ENCODE peak calls at places on chromosomes 11 and 22, in ten cellular contexts. One of them, this sample, is unnamed.

GRCh38 chr11:22666700-22667439 is 459 bp downstream of the GAS2 start:
- DNase-seq in heart right ventricle: peak; percentile 66
- DNase-seq in transverse colon: peak; percentile 20
- DNase-seq in tibial nerve: no peak
- DNase-seq in lung: no peak
- DNase-seq in lower lobe of right lung: peak; percentile 48
- DNase-seq in K562: no peak
- DNase-seq in right lobe of liver: peak; percentile 77
- DNase-seq in left ventricle myocardium inferior: peak; percentile 60
- DNase-seq in H9: peak; percentile 67
- DNase-seq in this sample: peak; percentile 56

GRCh38 chr11:13215157-13215556 is 62.4 kb upstream of the BMAL1 start:
- DNase-seq in heart right ventricle: no peak
- DNase-seq in transverse colon: no peak
- DNase-seq in tibial nerve: no peak
- DNase-seq in lung: no peak
- DNase-seq in lower lobe of right lung: no peak
- DNase-seq in K562: no peak
- DNase-seq in right lobe of liver: no peak
- DNase-seq in left ventricle myocardium inferior: no peak
- DNase-seq in H9: no peak
- DNase-seq in this sample: no peak

GRCh38 chr11:110251837-110252236 is 44.6 kb downstream of the RDX start:
- DNase-seq in heart right ventricle: no peak
- DNase-seq in transverse colon: no peak
- DNase-seq in tibial nerve: no peak
- DNase-seq in lung: no peak
- DNase-seq in lower lobe of right lung: no peak
- DNase-seq in K562: no peak
- DNase-seq in right lobe of liver: no peak
- DNase-seq in left ventricle myocardium inferior: no peak
- DNase-seq in H9: no peak
- DNase-seq in this sample: no peak

GRCh38 chr11:116925050-116925449 is 87.6 kb upstream of the APOA1 start:
- DNase-seq in heart right ventricle: no peak
- DNase-seq in transverse colon: peak; percentile 45
- DNase-seq in tibial nerve: no peak
- DNase-seq in lung: no peak
- DNase-seq in lower lobe of right lung: no peak
- DNase-seq in K562: no peak
- DNase-seq in right lobe of liver: no peak
- DNase-seq in left ventricle myocardium inferior: no peak
- DNase-seq in H9: no peak
- DNase-seq in this sample: no peak

GRCh38 chr11:12207384-12208150 is 97.2 kb downstream of the MICAL2 start:
- DNase-seq in heart right ventricle: no peak
- DNase-seq in transverse colon: peak; percentile 60
- DNase-seq in tibial nerve: no peak
- DNase-seq in lung: no peak
- DNase-seq in lower lobe of right lung: no peak
- DNase-seq in K562: no peak
- DNase-seq in right lobe of liver: no peak
- DNase-seq in left ventricle myocardium inferior: no peak
- DNase-seq in H9: no peak
- DNase-seq in this sample: no peak

GRCh38 chr22:30857791-30858190 is 110.8 kb downstream of the MORC2 start:
- DNase-seq in heart right ventricle: no peak
- DNase-seq in transverse colon: no peak
- DNase-seq in tibial nerve: no peak
- DNase-seq in lung: peak; percentile 11
- DNase-seq in lower lobe of right lung: no peak
- DNase-seq in K562: no peak
- DNase-seq in right lobe of liver: no peak
- DNase-seq in left ventricle myocardium inferior: no peak
- DNase-seq in H9: no peak
- DNase-seq in this sample: no peak

GRCh38 chr11:118913411-118914125 is 12.2 kb downstream of the BCL9L start:
- DNase-seq in heart right ventricle: no peak
- DNase-seq in transverse colon: no peak
- DNase-seq in tibial nerve: no peak
- DNase-seq in lung: no peak
- DNase-seq in lower lobe of right lung: peak; percentile 52
- DNase-seq in K562: no peak
- DNase-seq in right lobe of liver: no peak
- DNase-seq in left ventricle myocardium inferior: peak; percentile 29
- DNase-seq in H9: peak; percentile 38
- DNase-seq in this sample: no peak

GRCh38 chr11:2779499-2779980 is 79.7 kb upstream of the KCNQ1OT1 start:
- DNase-seq in heart right ventricle: no peak
- DNase-seq in transverse colon: no peak
- DNase-seq in tibial nerve: no peak
- DNase-seq in lung: no peak
- DNase-seq in lower lobe of right lung: no peak
- DNase-seq in K562: peak; percentile 77
- DNase-seq in right lobe of liver: no peak
- DNase-seq in left ventricle myocardium inferior: no peak
- DNase-seq in H9: no peak
- DNase-seq in this sample: peak; percentile 89

GRCh38 chr22:17429516-17429915 is 60.3 kb downstream of the CECR2 start:
- DNase-seq in heart right ventricle: no peak
- DNase-seq in transverse colon: no peak
- DNase-seq in tibial nerve: no peak
- DNase-seq in lung: no peak
- DNase-seq in lower lobe of right lung: no peak
- DNase-seq in K562: no peak
- DNase-seq in right lobe of liver: no peak
- DNase-seq in left ventricle myocardium inferior: no peak
- DNase-seq in H9: no peak
- DNase-seq in this sample: no peak

GRCh38 chr22:31206896-31207687 is 5.0 kb upstream of the LIMK2 start:
- DNase-seq in heart right ventricle: peak; percentile 65
- DNase-seq in transverse colon: peak; percentile 76
- DNase-seq in tibial nerve: no peak
- DNase-seq in lung: peak; percentile 89
- DNase-seq in lower lobe of right lung: peak; percentile 90
- DNase-seq in K562: no peak
- DNase-seq in right lobe of liver: no peak
- DNase-seq in left ventricle myocardium inferior: peak; percentile 57
- DNase-seq in H9: no peak
- DNase-seq in this sample: no peak

GRCh38 chr11:13315517-13316432 is 38.2 kb downstream of the BMAL1 start:
- DNase-seq in heart right ventricle: no peak
- DNase-seq in transverse colon: no peak
- DNase-seq in tibial nerve: no peak
- DNase-seq in lung: no peak
- DNase-seq in lower lobe of right lung: no peak
- DNase-seq in K562: no peak
- DNase-seq in right lobe of liver: no peak
- DNase-seq in left ventricle myocardium inferior: no peak
- DNase-seq in H9: no peak
- DNase-seq in this sample: no peak

GRCh38 chr11:68324695-68325094 is 12.3 kb downstream of the LRP5 start:
- DNase-seq in heart right ventricle: no peak
- DNase-seq in transverse colon: no peak
- DNase-seq in tibial nerve: no peak
- DNase-seq in lung: no peak
- DNase-seq in lower lobe of right lung: no peak
- DNase-seq in K562: no peak
- DNase-seq in right lobe of liver: no peak
- DNase-seq in left ventricle myocardium inferior: no peak
- DNase-seq in H9: no peak
- DNase-seq in this sample: no peak

GRCh38 chr11:104623518-104623917 is 274.7 kb downstream of the CASP12 start:
- DNase-seq in heart right ventricle: no peak
- DNase-seq in transverse colon: no peak
- DNase-seq in tibial nerve: no peak
- DNase-seq in lung: no peak
- DNase-seq in lower lobe of right lung: no peak
- DNase-seq in K562: no peak
- DNase-seq in right lobe of liver: no peak
- DNase-seq in left ventricle myocardium inferior: no peak
- DNase-seq in H9: no peak
- DNase-seq in this sample: no peak

GRCh38 chr11:65538915-65539374 is 14.1 kb downstream of the SCYL1 start:
- DNase-seq in heart right ventricle: no peak
- DNase-seq in transverse colon: no peak
- DNase-seq in tibial nerve: no peak
- DNase-seq in lung: no peak
- DNase-seq in lower lobe of right lung: no peak
- DNase-seq in K562: no peak
- DNase-seq in right lobe of liver: no peak
- DNase-seq in left ventricle myocardium inferior: no peak
- DNase-seq in H9: peak; percentile 71
- DNase-seq in this sample: no peak

GRCh38 chr22:40250608-40251007 is 72.9 kb downstream of the TNRC6B start:
- DNase-seq in heart right ventricle: no peak
- DNase-seq in transverse colon: no peak
- DNase-seq in tibial nerve: no peak
- DNase-seq in lung: no peak
- DNase-seq in lower lobe of right lung: no peak
- DNase-seq in K562: no peak
- DNase-seq in right lobe of liver: no peak
- DNase-seq in left ventricle myocardium inferior: no peak
- DNase-seq in H9: no peak
- DNase-seq in this sample: no peak

GRCh38 chr11:3014314-3014938 is 22.3 kb upstream of the NAP1L4 start:
- DNase-seq in heart right ventricle: no peak
- DNase-seq in transverse colon: peak; percentile 28
- DNase-seq in tibial nerve: no peak
- DNase-seq in lung: no peak
- DNase-seq in lower lobe of right lung: no peak
- DNase-seq in K562: no peak
- DNase-seq in right lobe of liver: peak; percentile 13
- DNase-seq in left ventricle myocardium inferior: no peak
- DNase-seq in H9: no peak
- DNase-seq in this sample: no peak

DNA sequence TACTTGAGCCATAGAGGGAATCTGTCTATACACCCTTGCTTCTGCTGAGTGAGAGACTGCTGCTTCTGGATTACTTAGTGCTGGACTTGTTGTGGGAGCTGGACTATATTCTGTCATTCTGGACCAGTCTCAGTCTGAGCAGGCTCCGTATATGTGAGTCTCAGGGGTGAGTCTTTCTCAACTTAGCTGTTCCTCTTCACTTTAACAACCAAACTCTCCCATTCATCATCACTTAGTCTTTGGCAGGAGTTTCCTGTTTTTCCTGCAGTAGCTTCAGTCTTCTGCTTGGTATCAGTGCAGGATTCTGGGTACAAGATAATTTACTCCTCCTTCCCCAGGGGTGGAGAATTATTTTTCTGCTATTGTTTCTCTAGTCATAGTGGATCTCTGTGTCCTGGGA is 779.5 kb downstream of the METTL15 start:
- DNase-seq in heart right ventricle: no peak
- DNase-seq in transverse colon: no peak
- DNase-seq in tibial nerve: no peak
- DNase-seq in lung: no peak
- DNase-seq in lower lobe of right lung: no peak
- DNase-seq in K562: no peak
- DNase-seq in right lobe of liver: no peak
- DNase-seq in left ventricle myocardium inferior: no peak
- DNase-seq in H9: no peak
- DNase-seq in this sample: no peak
- TF ChIP-seq CTCF in heart right ventricle: no peak
- TF ChIP-seq CTCF in transverse colon: no peak
- TF ChIP-seq CTCF in tibial nerve: no peak
- TF ChIP-seq CTCF in lung: no peak
- TF ChIP-seq CTCF in lower lobe of right lung: no peak
- TF ChIP-seq CTCF in K562: no peak
- TF ChIP-seq CTCF in right lobe of liver: no peak
- TF ChIP-seq CTCF in left ventricle myocardium inferior: no peak
- TF ChIP-seq CTCF in H9: no peak
- TF ChIP-seq CTCF in this sample: no peak

DNA sequence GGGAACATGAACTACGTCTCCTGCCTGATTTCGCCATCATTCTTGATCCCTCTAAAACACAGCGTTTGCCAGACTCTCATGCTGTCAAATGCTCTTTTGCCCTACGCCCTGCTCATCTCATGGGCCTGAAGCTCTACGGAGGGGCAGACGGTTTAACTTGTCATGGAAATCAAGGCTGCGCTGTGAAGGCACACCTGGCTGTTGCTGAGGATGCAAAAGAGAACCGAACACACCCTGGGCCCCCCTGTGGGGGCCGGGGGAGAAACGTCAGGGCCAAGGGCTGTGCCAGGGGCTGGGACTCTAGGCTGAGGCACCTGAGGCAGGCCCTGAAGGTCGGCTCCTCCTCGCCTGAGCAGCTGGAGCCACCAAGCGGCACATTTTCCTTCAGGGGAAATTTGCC is 957.2 kb downstream of the BRD1 start:
- DNase-seq in heart right ventricle: no peak
- DNase-seq in transverse colon: no peak
- DNase-seq in tibial nerve: no peak
- DNase-seq in lung: no peak
- DNase-seq in lower lobe of right lung: no peak
- DNase-seq in K562: no peak
- DNase-seq in right lobe of liver: no peak
- DNase-seq in left ventricle myocardium inferior: no peak
- DNase-seq in H9: no peak
- DNase-seq in this sample: no peak
- H3K9me3 ChIP-seq in heart right ventricle: no peaks in the 10 kb centered on the region
- H3K9me3 ChIP-seq in transverse colon: no peaks in the 10 kb centered on the region
- H3K9me3 ChIP-seq in tibial nerve: no peaks in the 10 kb centered on the region
- H3K9me3 ChIP-seq in lung: peaks cover 5% of the 10 kb centered on the region
- H3K9me3 ChIP-seq in lower lobe of right lung: no peaks in the 10 kb centered on the region
- H3K9me3 ChIP-seq in K562: no peaks in the 10 kb centered on the region
- H3K9me3 ChIP-seq in right lobe of liver: no peaks in the 10 kb centered on the region
- H3K9me3 ChIP-seq in left ventricle myocardium inferior: peaks cover 6% of the 10 kb centered on the region
- H3K9me3 ChIP-seq in H9: no peaks in the 10 kb centered on the region
- H3K9me3 ChIP-seq in this sample: no peaks in the 10 kb centered on the region

DNA sequence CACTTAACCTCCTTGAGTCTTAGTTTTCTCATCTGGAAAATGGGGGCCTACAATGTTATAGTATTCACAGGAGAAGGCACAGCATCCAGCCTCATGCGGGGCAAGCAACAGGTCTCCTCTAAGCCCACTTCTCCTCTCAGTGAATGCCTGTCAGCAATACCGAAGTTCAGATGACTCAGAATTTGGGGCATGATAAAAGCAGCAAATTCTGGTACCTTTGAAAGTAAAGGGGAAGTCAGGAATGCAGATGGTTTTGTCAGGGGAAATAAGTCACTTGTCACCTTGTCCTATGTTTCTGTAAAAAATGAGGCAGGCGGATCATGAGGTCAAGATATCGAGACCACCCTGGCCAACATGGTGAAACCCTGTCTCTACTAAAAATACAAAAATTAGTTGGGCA is 350.2 kb downstream of the LARGE1 start:
- DNase-seq in heart right ventricle: no peak
- DNase-seq in transverse colon: no peak
- DNase-seq in tibial nerve: no peak
- DNase-seq in lung: no peak
- DNase-seq in lower lobe of right lung: no peak
- DNase-seq in K562: no peak
- DNase-seq in right lobe of liver: no peak
- DNase-seq in left ventricle myocardium inferior: no peak
- DNase-seq in H9: no peak
- DNase-seq in this sample: no peak
- H3K4me1 ChIP-seq in heart right ventricle: peaks cover 32% of the 10 kb centered on the region
- H3K4me1 ChIP-seq in transverse colon: no peaks in the 10 kb centered on the region
- H3K4me1 ChIP-seq in tibial nerve: no peaks in the 10 kb centered on the region
- H3K4me1 ChIP-seq in lung: peaks cover 5% of the 10 kb centered on the region
- H3K4me1 ChIP-seq in lower lobe of right lung: no peaks in the 10 kb centered on the region
- H3K4me1 ChIP-seq in K562: no peaks in the 10 kb centered on the region
- H3K4me1 ChIP-seq in right lobe of liver: peaks cover 17% of the 10 kb centered on the region
- H3K4me1 ChIP-seq in left ventricle myocardium inferior: peaks cover 57% of the 10 kb centered on the region
- H3K4me1 ChIP-seq in H9: peaks cover 7% of the 10 kb centered on the region
- H3K4me1 ChIP-seq in this sample: no peaks in the 10 kb centered on the region

GRCh38 chr22:27961680-27962079 is 42.6 kb upstream of the PITPNB start:
- DNase-seq in heart right ventricle: no peak
- DNase-seq in transverse colon: no peak
- DNase-seq in tibial nerve: no peak
- DNase-seq in lung: no peak
- DNase-seq in lower lobe of right lung: no peak
- DNase-seq in K562: no peak
- DNase-seq in right lobe of liver: no peak
- DNase-seq in left ventricle myocardium inferior: no peak
- DNase-seq in H9: no peak
- DNase-seq in this sample: no peak
- TF ChIP-seq CTCF in heart right ventricle: no peak
- TF ChIP-seq CTCF in transverse colon: no peak
- TF ChIP-seq CTCF in tibial nerve: no peak
- TF ChIP-seq CTCF in lung: no peak
- TF ChIP-seq CTCF in lower lobe of right lung: no peak
- TF ChIP-seq CTCF in K562: no peak
- TF ChIP-seq CTCF in right lobe of liver: no peak
- TF ChIP-seq CTCF in left ventricle myocardium inferior: no peak
- TF ChIP-seq CTCF in H9: no peak
- TF ChIP-seq CTCF in this sample: no peak